ENCODE peak calls at places on chromosomes 1 and 21, in ten cellular contexts. W is transverse colon, Y is upper lobe of left lung, O is A549, G is heart left ventricle, F is tibial nerve, Q is HCT116, T is adrenal gland, N is stomach, I is spleen. U is an unnamed sample.

GRCh38 chr21:37514038-37514665 is 147.6 kb downstream of the DYRK1A start:
- DNase-seq in W (no peak), Y (no peak), O (no peak), G (no peak), F (no peak), Q (no peak), T (no peak), N (no peak), I (no peak), U (no peak)

GRCh38 chr1:1013922-1014617 is 773 bp downstream of the ISG15 start:
- DNase-seq in W (no peak), Y (no peak), O (no peak), G (peak; percentile 66), F (no peak), Q (no peak), T (no peak), N (peak; percentile 38), I (peak; percentile 87), U (no peak)

GRCh38 chr1:118988186-118989005 is at the start of gene TBX15:
- DNase-seq in W (no peak), Y (no peak), O (no peak), G (no peak), F (no peak), Q (no peak), T (no peak), N (no peak), I (no peak), U (peak; percentile 92)

GRCh38 chr1:94599090-94599813 is 57.7 kb upstream of the F3 start:
- DNase-seq in W (no peak), Y (peak; percentile 72), O (peak; percentile 10), G (no peak), F (no peak), Q (no peak), T (peak; percentile 59), N (peak; percentile 62), I (no peak), U (no peak)

GRCh38 chr1:26530898-26531598 is 1.5 kb downstream of the RPS6KA1 start:
- DNase-seq in W (peak; percentile 94), Y (peak; percentile 95), O (peak; percentile 82), G (no peak), F (no peak), Q (peak; percentile 65), T (peak; percentile 48), N (peak; percentile 81), I (peak; percentile 83), U (no peak)

GRCh38 chr1:173367136-173367535 is 110.0 kb upstream of the PRDX6 start:
- DNase-seq in W (no peak), Y (no peak), O (no peak), G (no peak), F (no peak), Q (no peak), T (no peak), N (no peak), I (no peak), U (no peak)

GRCh38 chr1:117656202-117656641 is 50.4 kb downstream of the TENT5C start:
- DNase-seq in W (peak; percentile 76), Y (peak; percentile 55), O (no peak), G (no peak), F (no peak), Q (no peak), T (no peak), N (peak; percentile 48), I (peak; percentile 87), U (peak; percentile 80)

GRCh38 chr21:45537111-45537745 is 5.0 kb downstream of the SLC19A1 start:
- DNase-seq in W (peak; percentile 7), Y (peak; percentile 20), O (no peak), G (peak; percentile 38), F (peak; percentile 10), Q (no peak), T (peak; percentile 22), N (peak; percentile 25), I (peak; percentile 71), U (no peak)

GRCh38 chr1:181184621-181185020 is 96.1 kb downstream of the IER5 start:
- DNase-seq in W (no peak), Y (no peak), O (no peak), G (no peak), F (no peak), Q (no peak), T (no peak), N (no peak), I (no peak), U (no peak)

GRCh38 chr1:33055210-33055991 is 18.7 kb upstream of the AK2 start:
- DNase-seq in W (peak; percentile 77), Y (peak; percentile 68), O (peak; percentile 64), G (peak; percentile 84), F (no peak), Q (peak; percentile 90), T (peak; percentile 73), N (peak; percentile 59), I (peak; percentile 81), U (peak; percentile 45)

GRCh38 chr1:35870651-35871309 is 12.2 kb upstream of the AGO1 start:
- DNase-seq in W (no peak), Y (no peak), O (no peak), G (no peak), F (no peak), Q (no peak), T (no peak), N (no peak), I (no peak), U (no peak)

GRCh38 chr1:59570524-59570923 is 244.2 kb upstream of the HOOK1 start:
- DNase-seq in W (peak; percentile 42), Y (peak; percentile 63), O (no peak), G (no peak), F (no peak), Q (no peak), T (no peak), N (no peak), I (no peak), U (no peak)

GRCh38 chr1:234720709-234721436 is 110.9 kb upstream of the IRF2BP2 start:
- DNase-seq in W (no peak), Y (no peak), O (no peak), G (no peak), F (no peak), Q (no peak), T (no peak), N (no peak), I (no peak), U (peak; percentile 63)
- H3K4me3 ChIP-seq in W (no peak overlapping the region), Y (no peak overlapping the region), O (no peak overlapping the region), G (no peak overlapping the region), F (no peak overlapping the region), Q (no peak overlapping the region), T (no peak overlapping the region), N (no peak overlapping the region), I (no peak overlapping the region), U (no peak overlapping the region)

DNA sequence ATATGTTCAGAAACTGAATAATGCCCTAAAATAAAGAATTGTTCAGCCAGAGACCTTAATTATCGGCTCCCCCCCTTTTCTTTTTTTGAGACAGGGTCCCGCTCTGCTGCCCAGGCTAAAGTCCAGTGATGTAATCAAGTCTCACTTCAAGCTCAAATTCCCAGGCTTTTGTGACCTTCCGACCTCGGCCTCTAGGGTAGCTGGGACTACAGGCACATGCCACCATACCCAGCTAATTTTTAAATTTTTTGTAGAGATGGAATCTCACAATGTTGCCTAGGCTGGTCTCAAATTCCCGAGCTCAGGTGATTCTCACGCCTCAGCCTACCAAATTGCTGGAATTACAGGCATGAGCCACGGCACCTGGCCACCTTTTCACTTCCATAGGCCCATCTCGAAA is 26.5 kb downstream of the TMCO1 start:
- DNase-seq in W (no peak), Y (no peak), O (no peak), G (no peak), F (no peak), Q (no peak), T (no peak), N (no peak), I (no peak), U (no peak)
- TF ChIP-seq CTCF in W (no peak), Y (no peak), O (no peak), G (no peak), F (no peak), Q (no peak), T (no peak), N (no peak), I (no peak), U (no peak)

GRCh38 chr1:6014130-6014999 is 22.1 kb upstream of the NPHP4 start:
- DNase-seq in W (no peak), Y (peak; percentile 44), O (no peak), G (peak; percentile 76), F (no peak), Q (no peak), T (no peak), N (no peak), I (peak; percentile 82), U (no peak)
- TF ChIP-seq POLR2A in W (no peak), Y (no peak), O (no peak), G (peak; percentile 40), F (no peak), Q (no peak), T (no peak), N (no peak), I (no peak), U (no peak)

GRCh38 chr1:179021873-179022272 is 3.8 kb upstream of the FAM20B start:
- DNase-seq in W (no peak), Y (peak; percentile 50), O (peak; percentile 21), G (no peak), F (no peak), Q (no peak), T (peak; percentile 71), N (no peak), I (no peak), U (no peak)

GRCh38 chr1:179016694-179017382 is 8.9 kb upstream of the FAM20B start:
- DNase-seq in W (peak; percentile 97), Y (peak; percentile 96), O (peak; percentile 85), G (peak; percentile 87), F (peak; percentile 88), Q (peak; percentile 93), T (peak; percentile 87), N (peak; percentile 94), I (peak; percentile 84), U (peak; percentile 96)

GRCh38 chr1:179014123-179014522 is 11.6 kb upstream of the FAM20B start:
- DNase-seq in W (no peak), Y (no peak), O (no peak), G (no peak), F (no peak), Q (no peak), T (no peak), N (no peak), I (no peak), U (no peak)

GRCh38 chr1:179015396-179015795 is 10.3 kb upstream of the FAM20B start:
- DNase-seq in W (no peak), Y (no peak), O (no peak), G (no peak), F (no peak), Q (no peak), T (no peak), N (no peak), I (no peak), U (no peak)

DNA sequence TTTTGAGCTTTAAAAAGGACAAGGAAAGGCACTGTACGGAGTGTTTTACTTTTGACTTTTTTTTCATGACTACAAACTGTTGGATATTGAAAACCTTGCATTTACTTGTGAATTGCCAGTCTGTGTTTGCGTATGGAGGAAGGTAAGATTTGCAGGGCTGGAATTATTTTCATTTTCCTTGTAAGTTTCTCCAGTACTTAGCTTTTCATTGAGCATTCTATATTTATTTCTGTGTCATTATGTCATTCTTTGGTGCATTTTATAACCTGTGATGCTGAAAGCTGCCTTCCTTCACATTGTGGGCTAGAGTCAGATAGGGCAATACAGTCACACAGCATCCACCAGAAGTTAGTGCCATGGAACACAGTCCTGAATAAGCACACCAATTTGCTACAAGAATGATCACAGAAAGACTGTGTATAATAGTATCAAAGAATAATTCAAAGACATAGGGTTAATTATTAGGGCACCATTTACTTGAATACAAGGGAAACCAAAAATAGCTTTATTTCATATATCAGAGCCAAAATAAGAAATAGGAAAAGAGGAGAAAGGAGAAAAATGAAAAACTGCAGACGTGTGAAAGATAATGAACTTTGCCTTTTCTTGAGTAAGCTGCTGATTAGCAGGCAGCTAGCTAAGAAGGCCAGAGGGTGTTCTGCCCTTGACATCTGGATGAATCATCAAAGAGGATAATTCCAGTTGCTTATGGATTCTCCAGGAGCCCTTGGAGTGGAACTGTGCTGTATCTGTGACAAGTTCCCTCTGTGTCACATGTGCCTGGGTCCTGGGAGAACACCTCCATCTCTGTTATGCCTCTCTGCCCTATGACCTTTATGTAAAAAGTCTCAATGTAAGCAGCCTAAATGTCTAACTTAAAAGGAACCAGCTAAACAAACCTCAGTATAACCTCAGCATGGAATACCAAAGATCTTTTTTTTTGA is 8.0 kb upstream of the FAM20B start:
- DNase-seq in W (peak; percentile 29), Y (no peak), O (peak; percentile 56), G (no peak), F (no peak), Q (no peak), T (peak; percentile 53), N (no peak), I (no peak), U (no peak)
- H3K4me3 ChIP-seq in W (peak overlapping the region; percentile 37), Y (no peak overlapping the region), O (peak overlapping the region; percentile 19), G (no peak overlapping the region), F (no peak overlapping the region), Q (peak overlapping the region; percentile 10), T (no peak overlapping the region), N (no peak overlapping the region), I (no peak overlapping the region), U (no peak overlapping the region)